ENCODE peak calls at places on chromosomes 4 and X, in six cellular contexts. J is endothelial cell, W is tibial artery, U is left lung, P is cardiac muscle cell, G is upper lobe of right lung. Z is an unnamed sample.

GRCh38 chr4:794911-795725 is 30.8 kb downstream of the CPLX1 start:
- DNase-seq in J (no peak), P (no peak), W (no peak), U (no peak), G (no peak), Z (no peak)

GRCh38 chrX:75155454-75155829 is 641 bp downstream of the ABCB7 start:
- DNase-seq in G (no peak), J (no peak), W (no peak), P (no peak), U (no peak), Z (no peak)

GRCh38 chr4:141099326-141099725 is 33.9 kb downstream of the RNF150 start:
- DNase-seq in J (no peak), U (no peak), P (no peak), W (no peak), G (no peak), Z (no peak)

GRCh38 chrX:23841847-23842522 is 59.0 kb downstream of the SAT1 start:
- DNase-seq in W (no peak), J (no peak), P (no peak), G (no peak), U (no peak), Z (no peak)

GRCh38 chr4:39850727-39851126 is 127.0 kb downstream of the PDS5A start:
- DNase-seq in W (no peak), P (no peak), G (no peak), J (no peak), U (no peak), Z (no peak)

GRCh38 chr4:165379662-165380061 is 854 bp downstream of the CPE start:
- DNase-seq in G (no peak), J (no peak), W (peak; percentile 71), U (no peak), P (peak; percentile 52), Z (no peak)

GRCh38 chr4:5399790-5400421 is 308.5 kb downstream of the EVC2 start:
- DNase-seq in P (peak; percentile 65), W (no peak), U (no peak), G (no peak), J (peak; percentile 52), Z (no peak)

GRCh38 chrX:110509778-110510510 is 151.3 kb downstream of the RTL9 start:
- DNase-seq in J (no peak), W (no peak), P (peak; percentile 14), G (no peak), U (no peak), Z (no peak)

GRCh38 chr4:118992149-118992548 is 103.5 kb downstream of the SYNPO2 start:
- DNase-seq in W (no peak), U (no peak), J (no peak), P (no peak), G (no peak), Z (no peak)

GRCh38 chr4:88897180-88897579 is 159.8 kb downstream of the FAM13A start:
- DNase-seq in P (no peak), W (no peak), U (no peak), G (no peak), J (no peak), Z (no peak)

GRCh38 chr4:150699599-150699998 is 117.6 kb downstream of the MAB21L2 start:
- DNase-seq in G (no peak), U (no peak), J (no peak), P (no peak), W (no peak), Z (no peak)

GRCh38 chrX:129472116-129472515 is 51.2 kb downstream of the SMARCA1 start:
- DNase-seq in J (no peak), P (no peak), W (no peak), U (no peak), G (no peak), Z (no peak)

GRCh38 chrX:140157143-140157542 is 191.8 kb upstream of the CXorf66 start:
- DNase-seq in J (no peak), U (no peak), P (no peak), W (no peak), G (no peak), Z (no peak)

GRCh38 chr4:22607382-22607781 is 85.4 kb upstream of the GBA3 start:
- DNase-seq in U (peak; percentile 37), J (peak; percentile 35), G (no peak), P (peak; percentile 63), W (no peak), Z (no peak)

GRCh38 chr4:185134176-185134869 is 8.7 kb upstream of the SLC25A4 start:
- DNase-seq in W (no peak), P (peak; percentile 71), G (no peak), U (no peak), J (no peak), Z (no peak)

GRCh38 chrX:54494970-54495813 is 842 bp downstream of the FGD1 start:
- DNase-seq in P (peak; percentile 34), W (peak; percentile 72), J (peak; percentile 16), G (peak; percentile 63), U (no peak), Z (no peak)

GRCh38 chrX:10119399-10119990 is 37.3 kb upstream of the CLCN4 start:
- DNase-seq in P (peak; percentile 91), G (no peak), J (peak; percentile 57), W (no peak), U (peak; percentile 64), Z (peak; percentile 85)

GRCh38 chr4:118557298-118557851 is 127.8 kb upstream of the METTL14 start:
- DNase-seq in P (no peak), J (no peak), G (no peak), U (no peak), W (no peak), Z (no peak)

GRCh38 chr4:151540728-151541437 is 131.9 kb downstream of the FHIP1A start:
- DNase-seq in P (no peak), U (no peak), J (no peak), W (no peak), G (no peak), Z (no peak)

GRCh38 chr4:148790691-148791090 is 348.5 kb upstream of the NR3C2 start:
- DNase-seq in P (no peak), W (no peak), G (no peak), U (no peak), J (no peak), Z (no peak)

GRCh38 chrX:103210056-103210455 is 4.9 kb upstream of the BEX4 start:
- DNase-seq in J (no peak), W (no peak), P (no peak), G (no peak), U (no peak), Z (no peak)

GRCh38 chrX:103215768-103216085 is 819 bp downstream of the BEX4 start:
- DNase-seq in P (no peak), U (no peak), W (no peak), G (no peak), J (no peak), Z (no peak)

GRCh38 chrX:103212749-103213457 is 2.0 kb upstream of the BEX4 start:
- DNase-seq in U (no peak), G (no peak), P (no peak), J (no peak), W (no peak), Z (no peak)

GRCh38 chrX:103215037-103215767 is at the start of gene BEX4:
- DNase-seq in P (peak; percentile 95), U (peak; percentile 87), W (peak; percentile 86), G (peak; percentile 91), J (peak; percentile 76), Z (peak; percentile 52)

GRCh38 chrX:103211012-103211715 is 3.7 kb upstream of the BEX4 start:
- DNase-seq in P (peak; percentile 82), U (no peak), G (no peak), J (peak; percentile 45), W (no peak), Z (no peak)
- TF ChIP-seq CTCF in P (peak; percentile 47), U (peak; percentile 37), G (peak; percentile 46), J (no peak), W (peak; percentile 25), Z (no peak)

DNA sequence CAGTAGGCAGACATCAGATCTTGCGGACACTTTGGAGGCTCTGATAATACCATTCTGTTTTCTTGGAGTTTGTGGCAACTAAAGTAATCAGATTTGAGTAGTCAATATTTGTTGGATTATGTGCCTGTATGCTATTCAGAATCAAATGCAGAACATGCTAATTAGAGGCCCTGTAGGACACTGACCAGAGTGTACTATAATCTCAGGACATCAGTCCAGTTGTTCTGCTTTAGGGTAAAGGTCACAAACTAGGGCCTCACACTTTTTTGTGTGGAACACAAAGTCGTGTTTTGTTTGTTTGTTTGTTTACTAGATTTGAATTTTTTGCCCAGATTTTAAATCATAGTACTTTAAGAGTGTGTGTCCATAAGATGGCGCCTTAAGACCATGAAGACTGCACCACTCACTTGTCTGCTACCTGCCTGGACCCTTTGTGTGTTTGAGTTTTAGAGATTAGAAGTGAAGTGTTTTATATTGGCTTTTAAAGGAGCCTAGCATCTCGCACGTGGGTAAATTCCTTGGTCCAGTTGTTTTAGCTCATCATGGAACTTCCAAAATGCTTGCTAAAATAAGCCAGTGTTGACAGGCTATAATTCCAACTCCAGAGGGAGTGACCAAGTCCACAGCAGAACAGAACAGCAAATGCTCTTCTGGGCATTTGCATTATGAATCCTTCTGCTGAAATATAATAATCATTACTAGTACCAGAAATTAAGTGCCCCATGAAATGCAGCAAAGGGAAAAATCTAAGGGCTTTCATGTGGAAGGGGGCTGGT is 34.7 kb downstream of the IL13RA1 start:
- DNase-seq in W (no peak), U (no peak), G (no peak), P (no peak), J (no peak), Z (no peak)
- TF ChIP-seq CTCF in W (no peak), U (no peak), G (no peak), P (no peak), J (no peak), Z (no peak)

DNA sequence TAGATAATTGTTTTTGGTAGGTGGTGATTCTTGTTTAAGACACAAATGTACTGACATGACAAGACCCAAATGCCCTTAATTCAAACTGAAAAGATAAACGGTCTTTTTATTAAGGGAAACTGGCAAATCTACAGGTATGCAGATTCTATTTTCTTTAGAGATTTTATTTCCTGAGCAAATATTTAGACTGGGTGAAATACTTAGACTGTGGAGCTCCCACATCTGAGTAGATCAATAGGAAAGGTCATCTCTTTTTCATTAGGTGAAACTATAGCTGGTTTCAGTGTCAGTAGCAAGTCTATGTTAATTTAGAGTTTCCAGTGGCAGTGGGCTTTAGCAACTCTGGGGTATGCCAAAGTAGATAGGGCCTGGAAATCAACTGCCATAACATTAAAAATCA is 446.7 kb downstream of the FSTL5 start:
- DNase-seq in G (no peak), P (no peak), W (no peak), J (no peak), U (no peak), Z (no peak)
- TF ChIP-seq CTCF in G (no peak), P (no peak), W (no peak), J (no peak), U (no peak), Z (no peak)

GRCh38 chr4:4343038-4343437 is 43.9 kb upstream of the NSG1 start:
- DNase-seq in G (no peak), J (no peak), P (no peak), W (no peak), U (no peak), Z (no peak)

GRCh38 chr4:4344915-4345527 is 41.9 kb upstream of the NSG1 start:
- DNase-seq in G (no peak), J (no peak), P (no peak), W (no peak), U (no peak), Z (no peak)

GRCh38 chr4:4338632-4339031 is 48.3 kb upstream of the NSG1 start:
- DNase-seq in J (no peak), U (peak; percentile 38), P (no peak), G (no peak), W (no peak), Z (no peak)

GRCh38 chr4:4339504-4340085 is 47.3 kb upstream of the NSG1 start:
- DNase-seq in U (peak; percentile 50), W (no peak), J (no peak), P (peak; percentile 70), G (no peak), Z (no peak)

GRCh38 chr4:4341861-4342650 is 44.8 kb upstream of the NSG1 start:
- DNase-seq in J (no peak), W (no peak), G (no peak), U (no peak), P (no peak), Z (no peak)
- TF ChIP-seq CTCF in J (no peak), W (no peak), G (no peak), U (no peak), P (no peak), Z (no peak)